ENCODE peak calls at places on chromosomes 1 and 21, in five cellular contexts. One of them, this sample, is unnamed.

GRCh38 chr1:228149341-228150020 is at the start of gene GJC2:
- DNase-seq in activated CD8-positive, alpha-beta memory T cell treated with anti-CD3 and anti-CD28 coated beads for 1 hour: no peak
- DNase-seq in anterior cingulate cortex: no peak
- DNase-seq in kidney tubule cell: no peak
- DNase-seq in naive thymus-derived CD8-positive, alpha-beta T cell: peak; percentile 60
- DNase-seq in this sample: no peak

GRCh38 chr1:107992341-107992740 is 27.4 kb upstream of the VAV3 start:
- DNase-seq in kidney tubule cell: no peak
- DNase-seq in anterior cingulate cortex: no peak
- DNase-seq in naive thymus-derived CD8-positive, alpha-beta T cell: no peak
- DNase-seq in activated CD8-positive, alpha-beta memory T cell treated with anti-CD3 and anti-CD28 coated beads for 1 hour: no peak
- DNase-seq in this sample: no peak

GRCh38 chr1:201570158-201570885 is 31.4 kb downstream of the NAV1 start:
- DNase-seq in activated CD8-positive, alpha-beta memory T cell treated with anti-CD3 and anti-CD28 coated beads for 1 hour: no peak
- DNase-seq in naive thymus-derived CD8-positive, alpha-beta T cell: no peak
- DNase-seq in anterior cingulate cortex: no peak
- DNase-seq in kidney tubule cell: no peak
- DNase-seq in this sample: no peak

GRCh38 chr1:194658090-194658439 is 1471.7 kb upstream of the B3GALT2 start:
- DNase-seq in activated CD8-positive, alpha-beta memory T cell treated with anti-CD3 and anti-CD28 coated beads for 1 hour: no peak
- DNase-seq in anterior cingulate cortex: no peak
- DNase-seq in naive thymus-derived CD8-positive, alpha-beta T cell: no peak
- DNase-seq in kidney tubule cell: peak; percentile 73
- DNase-seq in this sample: no peak

GRCh38 chr21:26157842-26158241 is 12.7 kb downstream of the APP start:
- DNase-seq in activated CD8-positive, alpha-beta memory T cell treated with anti-CD3 and anti-CD28 coated beads for 1 hour: no peak
- DNase-seq in naive thymus-derived CD8-positive, alpha-beta T cell: no peak
- DNase-seq in kidney tubule cell: no peak
- DNase-seq in anterior cingulate cortex: no peak
- DNase-seq in this sample: no peak

GRCh38 chr1:110298991-110299390 is 40.2 kb upstream of the RBM15 start:
- DNase-seq in naive thymus-derived CD8-positive, alpha-beta T cell: no peak
- DNase-seq in anterior cingulate cortex: no peak
- DNase-seq in activated CD8-positive, alpha-beta memory T cell treated with anti-CD3 and anti-CD28 coated beads for 1 hour: no peak
- DNase-seq in kidney tubule cell: no peak
- DNase-seq in this sample: no peak

GRCh38 chr1:202834771-202835547 is 24.2 kb downstream of the PCAT6 start:
- DNase-seq in anterior cingulate cortex: no peak
- DNase-seq in naive thymus-derived CD8-positive, alpha-beta T cell: no peak
- DNase-seq in activated CD8-positive, alpha-beta memory T cell treated with anti-CD3 and anti-CD28 coated beads for 1 hour: no peak
- DNase-seq in kidney tubule cell: no peak
- DNase-seq in this sample: no peak

GRCh38 chr1:40389871-40390560 is 16.5 kb downstream of the SMAP2 start:
- DNase-seq in kidney tubule cell: no peak
- DNase-seq in naive thymus-derived CD8-positive, alpha-beta T cell: no peak
- DNase-seq in activated CD8-positive, alpha-beta memory T cell treated with anti-CD3 and anti-CD28 coated beads for 1 hour: no peak
- DNase-seq in anterior cingulate cortex: no peak
- DNase-seq in this sample: peak; percentile 53

GRCh38 chr1:160665330-160666078 is 18.7 kb upstream of the SLAMF1 start:
- DNase-seq in activated CD8-positive, alpha-beta memory T cell treated with anti-CD3 and anti-CD28 coated beads for 1 hour: no peak
- DNase-seq in naive thymus-derived CD8-positive, alpha-beta T cell: no peak
- DNase-seq in kidney tubule cell: no peak
- DNase-seq in anterior cingulate cortex: no peak
- DNase-seq in this sample: peak; percentile 52

GRCh38 chr1:117092594-117092993 is 29.0 kb downstream of the TRIM45 start:
- DNase-seq in activated CD8-positive, alpha-beta memory T cell treated with anti-CD3 and anti-CD28 coated beads for 1 hour: no peak
- DNase-seq in anterior cingulate cortex: no peak
- DNase-seq in kidney tubule cell: no peak
- DNase-seq in naive thymus-derived CD8-positive, alpha-beta T cell: no peak
- DNase-seq in this sample: no peak

GRCh38 chr1:67771152-67771551 is 62.1 kb downstream of the GNG12 start:
- DNase-seq in naive thymus-derived CD8-positive, alpha-beta T cell: no peak
- DNase-seq in anterior cingulate cortex: no peak
- DNase-seq in kidney tubule cell: peak; percentile 98
- DNase-seq in activated CD8-positive, alpha-beta memory T cell treated with anti-CD3 and anti-CD28 coated beads for 1 hour: no peak
- DNase-seq in this sample: peak; percentile 74

GRCh38 chr1:151356668-151357067 is 9.6 kb upstream of the RFX5 start:
- DNase-seq in naive thymus-derived CD8-positive, alpha-beta T cell: no peak
- DNase-seq in kidney tubule cell: no peak
- DNase-seq in activated CD8-positive, alpha-beta memory T cell treated with anti-CD3 and anti-CD28 coated beads for 1 hour: no peak
- DNase-seq in anterior cingulate cortex: no peak
- DNase-seq in this sample: no peak